ENCODE peak calls at places on chromosomes 3 and 15, in seven cellular contexts. T is H9, B is neuronal stem cell, X is H1, R is mesendoderm, W is IMR-90, Y is mesenchymal stem cell. Z is an unnamed sample.

GRCh38 chr3:632571-633170 is 436.1 kb downstream of the CHL1 start:
- DNase-seq in T (peak), B (peak), X (peak), R (peak), W (peak), Y (peak), Z (peak)

GRCh38 chr15:53534105-53534839 is 225.2 kb downstream of the WDR72 start:
- DNase-seq in T (no peak), B (no peak), X (no peak), R (no peak), W (no peak), Y (no peak), Z (no peak)

GRCh38 chr3:115788921-115789470 is 165.7 kb downstream of the GAP43 start:
- DNase-seq in T (no peak), B (no peak), X (no peak), R (no peak), W (peak), Y (peak), Z (peak)

GRCh38 chr15:70083946-70084345 is 13.8 kb downstream of the TLE3 start:
- DNase-seq in T (no peak), B (no peak), X (no peak), R (peak), W (no peak), Y (no peak), Z (no peak)

GRCh38 chr3:60812544-60812943 is 438.7 kb downstream of the FHIT start:
- DNase-seq in T (no peak), B (no peak), X (no peak), R (no peak), W (no peak), Y (no peak), Z (peak)

GRCh38 chr3:116155830-116156229 is 289.5 kb downstream of the LSAMP start:
- DNase-seq in T (no peak), B (no peak), X (no peak), R (no peak), W (peak), Y (peak), Z (no peak)

GRCh38 chr3:86890997-86891396 is 100.0 kb downstream of the VGLL3 start:
- DNase-seq in T (peak), B (no peak), X (no peak), R (peak), W (no peak), Y (peak), Z (no peak)

GRCh38 chr3:158709666-158710083 is 22.6 kb downstream of the RARRES1 start:
- DNase-seq in T (no peak), B (no peak), X (no peak), R (peak), W (peak), Y (peak), Z (peak)

GRCh38 chr15:98547741-98548166 is 100.6 kb upstream of the IGF1R start:
- DNase-seq in T (peak), B (no peak), X (peak), R (peak), W (no peak), Y (peak), Z (no peak)

GRCh38 chr3:72627276-72627675 is 221.0 kb downstream of the SHQ1 start:
- DNase-seq in T (no peak), B (no peak), X (no peak), R (no peak), W (no peak), Y (no peak), Z (no peak)
- H3K4me2 ChIP-seq in T (no peak), B (no peak), X (no peak), R (no peak), W (no peak), Y (no peak), Z (no peak)

GRCh38 chr3:47298439-47298838 is 15.7 kb downstream of the KLHL18 start:
- DNase-seq in T (no peak), B (no peak), X (no peak), R (no peak), W (no peak), Y (no peak), Z (no peak)

GRCh38 chr3:47301456-47301855 is 18.7 kb downstream of the KLHL18 start:
- DNase-seq in T (no peak), B (no peak), X (no peak), R (no peak), W (no peak), Y (no peak), Z (no peak)

GRCh38 chr3:47295976-47296375 is 13.2 kb downstream of the KLHL18 start:
- DNase-seq in T (no peak), B (no peak), X (no peak), R (no peak), W (no peak), Y (no peak), Z (no peak)

GRCh38 chr3:47296562-47297302 is 14.0 kb downstream of the KLHL18 start:
- DNase-seq in T (no peak), B (no peak), X (no peak), R (no peak), W (no peak), Y (no peak), Z (no peak)

DNA sequence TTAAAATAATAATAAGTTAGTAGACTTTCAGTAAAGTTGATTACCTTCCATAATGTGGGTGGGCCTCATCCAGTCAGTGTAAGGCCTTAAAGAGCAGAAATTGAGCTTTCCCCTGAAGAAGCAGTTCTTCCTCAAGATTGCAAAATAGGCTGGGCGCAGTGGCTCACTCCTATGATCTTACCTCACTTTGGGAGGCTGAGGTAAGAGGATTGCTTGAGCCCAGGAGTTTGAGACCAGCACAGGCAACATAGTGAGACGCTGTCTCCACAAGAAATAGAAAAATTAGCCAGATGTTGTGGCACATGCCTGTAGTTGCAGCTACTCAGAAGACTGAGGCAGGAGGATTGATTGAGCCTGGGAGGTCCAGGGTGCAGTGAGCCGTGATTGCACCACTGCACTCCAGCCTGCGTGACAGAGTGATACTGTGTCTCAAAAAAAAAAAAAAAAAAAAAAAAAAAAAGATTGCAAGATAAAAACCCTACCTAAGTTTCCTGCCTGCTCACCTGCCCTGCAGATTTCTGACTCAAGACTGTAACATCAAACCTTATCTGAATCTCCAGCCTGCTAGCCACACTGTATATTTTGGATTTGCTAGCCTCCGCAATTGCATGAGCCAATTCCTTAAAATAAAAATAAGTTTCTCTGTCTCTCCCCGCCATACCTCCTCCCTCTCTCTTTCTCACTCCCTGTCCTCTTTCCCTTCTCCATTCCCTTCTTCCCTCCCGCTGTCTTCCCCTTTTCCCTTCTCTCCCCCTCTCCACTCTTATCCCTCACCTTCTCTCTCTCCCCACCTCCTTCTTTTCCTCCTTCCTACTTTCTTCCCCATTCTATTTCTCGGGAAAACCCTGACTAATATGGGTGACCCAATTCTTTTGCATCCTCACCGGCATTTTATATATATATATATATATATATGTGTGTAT is 16.9 kb downstream of the KLHL18 start:
- DNase-seq in T (no peak), B (no peak), X (no peak), R (no peak), W (no peak), Y (no peak), Z (peak)
- H4K8ac ChIP-seq in T (no peak), B (no peak), X (no peak), R (no peak), W (no peak), Y (no peak), Z (no peak)

GRCh38 chr15:85444329-85444605 is 63.9 kb downstream of the AKAP13 start:
- DNase-seq in T (no peak), B (no peak), X (no peak), R (no peak), W (no peak), Y (no peak), Z (no peak)

GRCh38 chr15:85445361-85445760 is 65.0 kb downstream of the AKAP13 start:
- DNase-seq in T (no peak), B (no peak), X (no peak), R (no peak), W (no peak), Y (no peak), Z (no peak)

GRCh38 chr15:85440451-85440850 is 60.0 kb downstream of the AKAP13 start:
- DNase-seq in T (no peak), B (no peak), X (no peak), R (no peak), W (no peak), Y (no peak), Z (peak)

GRCh38 chr15:85443046-85443445 is 62.6 kb downstream of the AKAP13 start:
- DNase-seq in T (no peak), B (no peak), X (no peak), R (no peak), W (no peak), Y (no peak), Z (no peak)

GRCh38 chr15:85443593-85444328 is 63.4 kb downstream of the AKAP13 start:
- DNase-seq in T (no peak), B (peak), X (no peak), R (peak), W (peak), Y (peak), Z (peak)
- H3K4me2 ChIP-seq in T (no peak), B (no peak), X (no peak), R (no peak), W (no peak), Y (no peak), Z (no peak)

GRCh38 chr15:43218908-43219706 is 1.7 kb downstream of the EPB42 start:
- DNase-seq in T (peak), B (peak), X (peak), R (peak), W (peak), Y (peak), Z (no peak)
- H4K8ac ChIP-seq in T (no peak), B (no peak), X (no peak), R (no peak), W (no peak), Y (no peak), Z (no peak)

GRCh38 chr15:82146558-82146957 is 100.7 kb upstream of the MEX3B start:
- DNase-seq in T (no peak), B (no peak), X (no peak), R (no peak), W (no peak), Y (no peak), Z (no peak)

GRCh38 chr15:82150645-82151044 is 104.8 kb upstream of the MEX3B start:
- DNase-seq in T (no peak), B (no peak), X (no peak), R (no peak), W (no peak), Y (no peak), Z (no peak)

GRCh38 chr15:82143390-82144047 is 97.7 kb upstream of the MEX3B start:
- DNase-seq in T (no peak), B (no peak), X (no peak), R (no peak), W (no peak), Y (no peak), Z (no peak)

DNA sequence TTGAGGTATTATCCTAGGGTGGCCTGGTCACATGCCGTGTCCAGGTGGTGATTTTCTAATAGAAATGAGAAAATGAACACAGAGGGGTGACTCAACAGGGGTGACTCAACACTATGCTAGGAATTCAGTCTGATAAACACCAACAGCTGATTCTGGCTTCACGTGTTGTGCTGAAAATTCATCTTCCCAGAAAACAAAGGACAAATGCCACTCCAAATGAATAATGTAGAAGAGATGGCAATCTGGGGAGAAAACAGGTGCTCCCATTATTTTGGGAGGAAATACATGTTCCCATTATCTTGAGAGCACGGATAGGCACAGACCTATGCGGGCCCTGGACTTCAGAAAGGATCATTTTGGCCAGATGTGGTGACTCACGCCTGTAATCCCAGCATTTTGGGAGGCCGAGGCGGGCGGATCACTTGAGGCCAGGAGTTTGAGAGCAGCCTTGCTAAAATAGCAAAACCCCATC is 101.2 kb upstream of the MEX3B start:
- DNase-seq in T (no peak), B (no peak), X (no peak), R (peak), W (peak), Y (peak), Z (peak)
- H3K4me2 ChIP-seq in T (no peak), B (no peak), X (no peak), R (no peak), W (no peak), Y (no peak), Z (no peak)

GRCh38 chr3:40745381-40746106 is 220.8 kb downstream of the ZNF621 start:
- DNase-seq in T (no peak), B (no peak), X (no peak), R (no peak), W (no peak), Y (no peak), Z (no peak)
- H4K8ac ChIP-seq in T (no peak), B (no peak), X (no peak), R (no peak), W (no peak), Y (no peak), Z (no peak)

GRCh38 chr15:58587481-58587880 is 155.7 kb downstream of the LIPC start:
- DNase-seq in T (no peak), B (no peak), X (no peak), R (no peak), W (peak), Y (no peak), Z (no peak)

GRCh38 chr15:58584789-58585461 is 153.1 kb downstream of the LIPC start:
- DNase-seq in T (no peak), B (no peak), X (no peak), R (no peak), W (no peak), Y (no peak), Z (no peak)

GRCh38 chr15:58582150-58582549 is 150.4 kb downstream of the LIPC start:
- DNase-seq in T (no peak), B (no peak), X (no peak), R (no peak), W (no peak), Y (no peak), Z (no peak)

GRCh38 chr15:58585668-58586461 is 154.1 kb downstream of the LIPC start:
- DNase-seq in T (no peak), B (no peak), X (no peak), R (no peak), W (no peak), Y (no peak), Z (no peak)

DNA sequence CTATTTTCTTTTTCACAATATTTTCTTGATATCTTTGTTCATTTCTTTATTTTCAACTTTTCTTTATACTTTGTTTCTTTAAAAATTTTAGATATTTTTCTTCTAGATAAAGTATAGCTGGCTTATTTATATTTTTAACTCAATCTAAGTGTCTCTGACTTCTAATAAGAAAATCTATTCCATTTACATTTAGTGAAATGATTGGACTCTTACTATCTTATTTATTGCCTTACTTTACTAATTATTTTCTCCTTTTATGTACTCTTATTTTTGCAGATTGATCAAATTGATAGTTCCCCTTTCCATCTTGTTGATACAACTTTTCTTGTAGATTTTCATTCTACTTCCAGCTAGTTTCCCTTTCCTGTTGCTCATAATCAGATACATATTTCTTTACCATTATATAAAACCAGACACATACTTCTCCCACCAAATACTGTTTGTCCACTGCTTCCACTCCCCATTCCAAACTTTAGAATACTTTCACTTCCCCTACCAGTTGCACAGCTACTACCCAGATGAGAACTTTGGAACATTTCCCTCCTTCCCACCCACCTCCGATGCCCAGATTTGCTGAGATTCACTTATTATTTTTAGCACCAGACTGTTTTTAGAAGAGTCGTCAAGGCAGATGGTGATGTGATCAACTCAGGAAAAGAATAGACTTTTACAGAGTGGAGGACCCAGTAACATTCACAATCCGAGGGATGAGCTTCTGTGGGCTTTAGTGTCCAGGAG is 151.5 kb downstream of the LIPC start:
- DNase-seq in T (no peak), B (no peak), X (no peak), R (no peak), W (no peak), Y (no peak), Z (no peak)
- H3K4me2 ChIP-seq in T (no peak), B (no peak), X (no peak), R (no peak), W (no peak), Y (no peak), Z (no peak)

GRCh38 chr3:189824629-189825312 is 193.6 kb downstream of the TP63 start:
- DNase-seq in T (no peak), B (no peak), X (no peak), R (no peak), W (peak), Y (peak), Z (peak)
- H4K8ac ChIP-seq in T (no peak), B (no peak), X (no peak), R (no peak), W (no peak), Y (no peak), Z (no peak)

GRCh38 chr3:186417791-186418190 is 55.8 kb upstream of the DGKG start:
- DNase-seq in T (no peak), B (no peak), X (peak), R (no peak), W (peak), Y (peak), Z (peak)
- H3K4me2 ChIP-seq in T (no peak), B (no peak), X (no peak), R (no peak), W (no peak), Y (no peak), Z (no peak)

GRCh38 chr15:55196458-55197361 is at the start of gene RSL24D1:
- DNase-seq in T (peak), B (peak), X (peak), R (peak), W (peak), Y (peak), Z (peak)
- H4K8ac ChIP-seq in T (no peak), B (no peak), X (peak), R (no peak), W (peak), Y (peak), Z (peak)

Z was measured in trophoblast cell.